ENCODE peak calls at places on chromosomes 3 and 15, in four cellular contexts. O, Z, X and S are unnamed samples.

GRCh38 chr15:38274135-38274534 is 21.5 kb downstream of the SPRED1 start:
- DNase-seq in O (no peak), Z (no peak), X (no peak), S (no peak)

GRCh38 chr3:123767564-123768292 is 116.4 kb downstream of the MYLK start:
- DNase-seq in O (no peak), Z (no peak), X (no peak), S (no peak)

GRCh38 chr3:23448998-23449537 is 245.9 kb downstream of the UBE2E2 start:
- DNase-seq in O (no peak), Z (no peak), X (no peak), S (no peak)

GRCh38 chr15:100759698-100760356 is 119.8 kb upstream of the ALDH1A3 start:
- DNase-seq in O (no peak), Z (no peak), X (no peak), S (no peak)

GRCh38 chr3:151085227-151085888 is at the start of gene MED12L:
- DNase-seq in O (peak), Z (peak), X (peak), S (peak)

GRCh38 chr3:117687096-117687495 is 977.5 kb downstream of the TUSC7 start:
- DNase-seq in O (no peak), Z (no peak), X (no peak), S (no peak)

GRCh38 chr3:183434992-183435391 is 6.6 kb upstream of the MCF2L2 start:
- DNase-seq in O (no peak), Z (no peak), X (no peak), S (no peak)

GRCh38 chr3:27201435-27201966 is 167.7 kb downstream of the NEK10 start:
- DNase-seq in O (no peak), Z (no peak), X (no peak), S (no peak)

GRCh38 chr3:187807086-187807862 is 62.0 kb upstream of the BCL6 start:
- DNase-seq in O (peak), Z (no peak), X (no peak), S (no peak)

GRCh38 chr3:43753743-43754142 is 63.0 kb downstream of the ABHD5 start:
- DNase-seq in O (peak), Z (no peak), X (no peak), S (no peak)

GRCh38 chr15:57563416-57563815 is 28.3 kb upstream of the MYZAP start:
- DNase-seq in O (no peak), Z (no peak), X (no peak), S (no peak)

GRCh38 chr3:46926871-46927717 is 49.5 kb downstream of the CCDC12 start:
- DNase-seq in O (no peak), Z (no peak), X (peak), S (no peak)

GRCh38 chr3:192435241-192435640 is 292.1 kb downstream of the FGF12 start:
- DNase-seq in O (no peak), Z (no peak), X (no peak), S (no peak)

GRCh38 chr3:192434186-192434585 is 293.2 kb downstream of the FGF12 start:
- DNase-seq in O (no peak), Z (no peak), X (no peak), S (no peak)

GRCh38 chr3:192433704-192434103 is 293.6 kb downstream of the FGF12 start:
- DNase-seq in O (no peak), Z (no peak), X (no peak), S (no peak)
- TF ChIP-seq CTCF in O (no peak), Z (no peak), X (no peak), S (no peak)

DNA sequence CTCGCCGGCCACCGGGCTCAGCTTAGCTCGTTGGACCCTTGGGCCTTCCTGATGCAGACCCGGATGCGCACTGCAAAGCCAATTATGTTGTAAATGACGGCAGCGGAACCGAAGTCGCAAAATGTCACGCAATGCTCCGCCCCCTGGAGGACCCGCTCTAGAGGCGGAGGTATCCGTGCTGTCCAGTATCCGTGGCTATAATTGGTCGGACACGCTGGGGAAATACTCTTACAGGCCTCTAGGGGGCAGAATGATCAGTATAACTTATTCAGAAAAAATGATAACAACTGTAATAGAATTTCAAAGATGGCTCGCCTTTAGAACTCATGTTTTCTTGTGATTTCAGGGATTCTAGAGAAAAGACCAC is at the start of gene PRR23B:
- DNase-seq in O (no peak), Z (no peak), X (no peak), S (no peak)
- TF ChIP-seq CTCF in O (no peak), Z (peak), X (no peak), S (peak)

GRCh38 chr15:51390932-51391432 is 49.5 kb downstream of the GLDN start:
- DNase-seq in O (no peak), Z (no peak), X (no peak), S (no peak)
- TF ChIP-seq CTCF in O (no peak), Z (no peak), X (no peak), S (no peak)

GRCh38 chr15:42808921-42809320 is 72.0 kb upstream of the CDAN1 start:
- DNase-seq in O (no peak), Z (no peak), X (no peak), S (no peak)
- TF ChIP-seq CTCF in O (no peak), Z (no peak), X (no peak), S (no peak)

GRCh38 chr15:92696096-92696495 is 40.5 kb upstream of the FAM174B start:
- DNase-seq in O (no peak), Z (no peak), X (no peak), S (no peak)

GRCh38 chr15:92690370-92690769 is 34.8 kb upstream of the FAM174B start:
- DNase-seq in O (no peak), Z (no peak), X (no peak), S (no peak)

GRCh38 chr15:92693922-92694331 is 38.4 kb upstream of the FAM174B start:
- DNase-seq in O (no peak), Z (no peak), X (no peak), S (peak)
- TF ChIP-seq CTCF in O (peak), Z (peak), X (no peak), S (peak)

DNA sequence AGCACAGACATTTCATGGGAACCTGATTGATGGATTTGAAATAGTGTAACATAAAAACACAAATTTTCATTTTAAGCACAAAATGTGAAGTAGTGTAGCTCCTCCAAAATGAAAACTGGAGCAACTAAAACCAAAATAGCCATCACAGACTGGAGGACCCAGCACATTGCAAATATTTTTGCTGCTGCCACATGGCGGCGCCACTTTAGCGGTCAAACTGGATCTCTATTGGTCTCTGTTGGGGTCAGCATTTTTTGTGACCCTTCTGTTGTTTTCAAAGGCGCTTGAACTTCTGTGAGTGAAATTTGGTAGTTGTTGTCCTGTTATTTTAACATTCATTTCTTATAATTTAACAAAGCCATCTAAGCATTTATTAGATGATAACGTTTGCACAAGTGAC is 259.9 kb downstream of the IL20RB start:
- DNase-seq in O (no peak), Z (no peak), X (no peak), S (peak)
- TF ChIP-seq CTCF in O (peak), Z (peak), X (no peak), S (peak)

GRCh38 chr3:45120615-45121158 is 25.5 kb downstream of the CDCP1 start:
- DNase-seq in O (no peak), Z (no peak), X (no peak), S (no peak)
- TF ChIP-seq CTCF in O (no peak), Z (no peak), X (no peak), S (no peak)

GRCh38 chr3:94099311-94099710 is 36.5 kb downstream of the NSUN3 start:
- DNase-seq in O (no peak), Z (no peak), X (no peak), S (no peak)

GRCh38 chr3:94101860-94102259 is 39.0 kb downstream of the NSUN3 start:
- DNase-seq in O (no peak), Z (no peak), X (no peak), S (no peak)

DNA sequence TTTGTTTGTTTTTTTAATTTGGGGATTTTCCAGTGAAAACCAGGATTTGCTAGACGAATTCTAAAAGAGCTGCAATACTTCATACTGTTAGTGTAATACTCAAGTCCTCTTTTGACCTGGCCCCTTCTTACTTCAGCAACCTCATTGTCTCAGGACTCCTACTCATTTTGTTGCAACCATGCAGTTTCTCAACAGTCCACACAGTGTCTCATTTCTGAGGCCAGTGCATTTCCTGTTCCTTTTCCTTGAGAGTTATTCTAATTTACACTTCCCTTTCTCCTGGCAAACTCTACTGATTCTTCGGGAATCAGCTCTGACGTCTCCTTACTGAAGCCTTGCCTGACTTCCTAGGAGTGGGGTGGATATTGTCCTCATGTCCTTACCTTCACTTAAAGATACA is 35.6 kb downstream of the NSUN3 start:
- DNase-seq in O (no peak), Z (no peak), X (no peak), S (no peak)
- TF ChIP-seq CTCF in O (no peak), Z (no peak), X (no peak), S (no peak)

GRCh38 chr15:39857132-39857531 is 62.9 kb downstream of the GPR176 start:
- DNase-seq in O (no peak), Z (no peak), X (no peak), S (no peak)

GRCh38 chr15:39855400-39855799 is 64.7 kb downstream of the GPR176 start:
- DNase-seq in O (no peak), Z (no peak), X (no peak), S (no peak)

GRCh38 chr15:39854161-39854560 is 65.9 kb downstream of the GPR176 start:
- DNase-seq in O (no peak), Z (no peak), X (no peak), S (no peak)

GRCh38 chr15:39859609-39860008 is 60.5 kb downstream of the GPR176 start:
- DNase-seq in O (no peak), Z (no peak), X (no peak), S (no peak)

GRCh38 chr15:39856357-39856756 is 63.7 kb downstream of the GPR176 start:
- DNase-seq in O (no peak), Z (no peak), X (no peak), S (no peak)
- TF ChIP-seq CTCF in O (no peak), Z (no peak), X (no peak), S (no peak)